ENCODE peak calls at places on chromosome 1, in eight cellular contexts. I is mesenchymal stem cell, J is H1, U is PC-3, O is mammary epithelial cell, V is neuronal stem cell, X is fibroblast of lung, N is Karpas-422. M is an unnamed sample.

GRCh38 chr1:119367332-119368124 is 1.1 kb upstream of the HAO2 start:
- DNase-seq in I (peak; percentile 47), J (no peak), U (peak; percentile 74), O (peak; percentile 57), V (peak; percentile 37), X (peak; percentile 32), N (peak; percentile 69), M (peak; percentile 79)

GRCh38 chr1:221315330-221315729 is 426.6 kb downstream of the DUSP10 start:
- DNase-seq in I (peak; percentile 69), J (no peak), U (peak; percentile 49), O (no peak), V (no peak), X (peak; percentile 85), N (no peak), M (peak; percentile 83)

GRCh38 chr1:163875927-163876320 is 554.2 kb downstream of the NUF2 start:
- DNase-seq in I (peak; percentile 52), J (no peak), U (no peak), O (no peak), V (no peak), X (peak; percentile 73), N (no peak), M (peak; percentile 95)

GRCh38 chr1:2611034-2611501 is 21.7 kb downstream of the MMEL1 start:
- DNase-seq in I (no peak), J (peak; percentile 31), U (peak; percentile 32), O (no peak), V (peak; percentile 53), X (peak; percentile 7), N (peak; percentile 65), M (peak; percentile 23)

GRCh38 chr1:180343931-180344406 is 113.9 kb downstream of the LHX4 start:
- DNase-seq in I (peak; percentile 55), J (no peak), U (no peak), O (peak; percentile 47), V (no peak), X (peak; percentile 44), N (peak; percentile 92), M (peak; percentile 55)

GRCh38 chr1:29134695-29135028 is 11.0 kb upstream of the TMEM200B start:
- DNase-seq in I (no peak), J (no peak), U (no peak), O (no peak), V (no peak), X (no peak), N (no peak), M (no peak)

GRCh38 chr1:6870571-6870970 is 85.3 kb downstream of the CAMTA1 start:
- DNase-seq in I (peak; percentile 57), J (no peak), U (no peak), O (no peak), V (no peak), X (peak; percentile 58), N (no peak), M (peak; percentile 61)

GRCh38 chr1:199898654-199899053 is 128.9 kb upstream of the NR5A2 start:
- DNase-seq in I (no peak), J (no peak), U (peak; percentile 62), O (no peak), V (no peak), X (peak; percentile 26), N (no peak), M (no peak)

GRCh38 chr1:151156515-151156819 is at the start of gene TNFAIP8L2:
- DNase-seq in I (no peak), J (no peak), U (no peak), O (no peak), V (no peak), X (no peak), N (peak; percentile 92), M (no peak)

GRCh38 chr1:159185121-159185520 is 13.7 kb downstream of the CADM3 start:
- DNase-seq in I (no peak), J (no peak), U (peak; percentile 53), O (no peak), V (no peak), X (no peak), N (no peak), M (no peak)

GRCh38 chr1:159190441-159190840 is 14.2 kb upstream of the ACKR1 start:
- DNase-seq in I (no peak), J (no peak), U (no peak), O (no peak), V (no peak), X (no peak), N (no peak), M (no peak)

GRCh38 chr1:159187647-159188374 is 16.4 kb downstream of the CADM3 start:
- DNase-seq in I (no peak), J (no peak), U (no peak), O (no peak), V (no peak), X (no peak), N (no peak), M (no peak)

GRCh38 chr1:159184201-159184600 is 12.8 kb downstream of the CADM3 start:
- DNase-seq in I (no peak), J (no peak), U (no peak), O (no peak), V (no peak), X (no peak), N (no peak), M (no peak)

DNA sequence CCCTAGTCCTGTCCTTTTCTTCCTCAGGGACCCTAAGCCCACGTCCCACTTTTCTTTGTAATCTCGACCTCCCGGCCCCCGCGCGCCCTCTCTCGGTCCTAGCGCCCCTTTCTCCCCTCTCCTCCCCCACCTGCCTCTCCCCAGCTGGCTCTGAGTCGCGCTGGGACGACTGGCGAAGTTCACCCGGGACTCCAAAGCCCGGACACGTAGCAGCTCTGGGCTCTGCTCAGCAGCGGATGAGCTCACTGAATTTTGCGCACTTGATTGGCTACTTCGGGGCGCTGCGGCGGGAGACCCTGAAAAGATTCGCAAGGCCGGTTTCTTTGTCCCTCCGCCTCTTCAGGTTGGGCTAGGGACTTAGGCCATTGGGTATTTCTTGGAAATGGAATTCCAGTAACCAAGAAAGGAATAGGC is 16.3 kb upstream of the ACKR1 start:
- DNase-seq in I (peak; percentile 36), J (peak; percentile 89), U (peak; percentile 15), O (no peak), V (peak; percentile 85), X (peak; percentile 29), N (peak; percentile 67), M (peak; percentile 61)
- H3K9ac ChIP-seq in I (peak overlapping the region; percentile 59), J (no peak overlapping the region), U (no peak overlapping the region), O (no peak overlapping the region), V (no peak overlapping the region), X (no peak overlapping the region), N (no peak overlapping the region), M (no peak overlapping the region)

DNA sequence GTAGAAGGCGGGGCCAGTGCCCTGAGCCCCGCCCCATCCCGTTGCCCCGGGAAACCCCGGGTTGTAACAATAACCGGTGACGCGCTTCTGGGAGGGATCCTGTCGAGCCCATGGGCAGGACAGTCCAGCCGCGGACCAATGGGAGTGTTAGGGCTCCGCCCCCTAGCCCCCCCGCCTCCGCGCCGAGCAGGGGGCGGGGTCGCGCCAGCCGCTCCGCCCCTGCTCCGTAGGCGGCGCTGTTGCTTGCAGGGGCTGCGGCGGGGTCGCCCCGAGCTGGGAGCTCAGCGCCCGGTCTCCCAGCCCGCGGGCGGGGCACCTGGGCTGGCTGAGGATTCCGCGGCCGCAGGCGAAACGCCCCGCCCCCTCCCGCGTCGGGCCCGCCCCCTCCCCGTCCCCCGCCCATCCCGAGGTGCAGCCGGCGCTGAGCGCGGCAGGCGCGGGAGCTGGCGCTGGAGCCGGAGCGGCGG is at the start of gene FOXO6:
- DNase-seq in I (peak; percentile 98), J (peak; percentile 95), U (peak; percentile 99), O (peak; percentile 95), V (peak; percentile 99), X (peak; percentile 93), N (peak; percentile 97), M (peak; percentile 100)
- H3K4me3 ChIP-seq in I (peak within 1 kb of the TSS; percentile 69), J (peak within 1 kb of the TSS; percentile 67), U (peak within 1 kb of the TSS; percentile 66), O (no peak within 1 kb of the TSS), V (peak within 1 kb of the TSS; percentile 89), X (peak within 1 kb of the TSS; percentile 54), N (peak within 1 kb of the TSS; percentile 59), M (peak within 1 kb of the TSS; percentile 76)

GRCh38 chr1:248670003-248670402 is 14.7 kb upstream of the OR2T27 start:
- DNase-seq in I (no peak), J (no peak), U (peak; percentile 46), O (peak; percentile 8), V (no peak), X (no peak), N (no peak), M (no peak)
- H3K9me3 ChIP-seq in I (peaks cover 31% of the 10 kb centered on the region), J (peaks cover 25% of the 10 kb centered on the region), U (peaks cover 41% of the 10 kb centered on the region), O (no peaks in the 10 kb centered on the region), V (peaks cover 6% of the 10 kb centered on the region), X (no peaks in the 10 kb centered on the region), N (peaks cover 7% of the 10 kb centered on the region), M (peaks cover 12% of the 10 kb centered on the region)

GRCh38 chr1:24932284-24932683 is 2.2 kb upstream of the RUNX3 start:
- DNase-seq in I (peak; percentile 31), J (no peak), U (peak; percentile 54), O (no peak), V (peak; percentile 54), X (no peak), N (peak; percentile 81), M (peak; percentile 66)
- H3K9ac ChIP-seq in I (no peak overlapping the region), J (no peak overlapping the region), U (no peak overlapping the region), O (no peak overlapping the region), V (no peak overlapping the region), X (no peak overlapping the region), N (peak overlapping the region; percentile 8), M (no peak overlapping the region)

DNA sequence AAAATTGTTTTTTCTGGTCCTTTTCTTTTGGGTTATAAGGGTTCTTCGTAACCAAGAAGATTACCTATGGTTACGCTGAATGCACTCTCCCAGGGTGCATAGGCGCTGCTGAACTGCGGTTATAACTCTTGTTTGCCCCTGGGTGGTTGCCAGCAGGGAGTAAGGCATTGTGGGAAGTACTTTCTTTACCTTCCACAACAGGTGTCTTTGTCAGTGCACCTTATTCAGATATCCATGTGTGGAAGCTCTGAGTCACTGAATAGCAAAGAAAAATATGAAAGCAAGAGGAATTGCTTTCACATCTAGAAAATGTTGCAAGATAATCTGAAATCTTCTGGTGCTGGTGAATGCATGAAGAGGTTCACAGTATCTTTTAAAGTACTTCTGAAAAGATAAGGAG is 124.4 kb upstream of the CACYBP start:
- DNase-seq in I (no peak), J (no peak), U (peak; percentile 82), O (peak; percentile 63), V (no peak), X (no peak), N (no peak), M (no peak)
- H3K4me3 ChIP-seq in I (no peak overlapping the region), J (peak overlapping the region; percentile 92), U (peak overlapping the region; percentile 54), O (no peak overlapping the region), V (no peak overlapping the region), X (no peak overlapping the region), N (peak overlapping the region; percentile 58), M (no peak overlapping the region)